ENCODE peak calls at places on chromosomes 6 and 20, in nine cellular contexts. One of them, this sample, is unnamed.

GRCh38 chr20:25197173-25197869 is 1.8 kb downstream of the ENTPD6 start:
- DNase-seq in OCI-LY7: no peak
- DNase-seq in amygdala: no peak
- DNase-seq in GM12891: no peak
- DNase-seq in RPMI8226: peak
- DNase-seq in foreskin fibroblast: no peak
- DNase-seq in kidney: no peak
- DNase-seq in pons: no peak
- DNase-seq in activated CD8-positive, alpha-beta memory T cell treated with anti-CD3 and anti-CD28 coated beads, Interleukin-2, amount 50 U/mL, for 4 hours: no peak
- DNase-seq in this sample: no peak

GRCh38 chr6:21710908-21711627 is 117.5 kb downstream of the SOX4 start:
- DNase-seq in OCI-LY7: no peak
- DNase-seq in amygdala: no peak
- DNase-seq in GM12891: no peak
- DNase-seq in RPMI8226: no peak
- DNase-seq in foreskin fibroblast: no peak
- DNase-seq in kidney: no peak
- DNase-seq in pons: no peak
- DNase-seq in activated CD8-positive, alpha-beta memory T cell treated with anti-CD3 and anti-CD28 coated beads, Interleukin-2, amount 50 U/mL, for 4 hours: no peak
- DNase-seq in this sample: no peak

GRCh38 chr6:102553214-102553613 is 1159.7 kb downstream of the GRIK2 start:
- DNase-seq in OCI-LY7: no peak
- DNase-seq in amygdala: no peak
- DNase-seq in GM12891: no peak
- DNase-seq in RPMI8226: no peak
- DNase-seq in foreskin fibroblast: no peak
- DNase-seq in kidney: no peak
- DNase-seq in pons: no peak
- DNase-seq in activated CD8-positive, alpha-beta memory T cell treated with anti-CD3 and anti-CD28 coated beads, Interleukin-2, amount 50 U/mL, for 4 hours: no peak
- DNase-seq in this sample: no peak

GRCh38 chr20:3871549-3872265 is 17.5 kb upstream of the PANK2 start:
- DNase-seq in OCI-LY7: no peak
- DNase-seq in amygdala: no peak
- DNase-seq in GM12891: no peak
- DNase-seq in RPMI8226: no peak
- DNase-seq in foreskin fibroblast: no peak
- DNase-seq in kidney: no peak
- DNase-seq in pons: no peak
- DNase-seq in activated CD8-positive, alpha-beta memory T cell treated with anti-CD3 and anti-CD28 coated beads, Interleukin-2, amount 50 U/mL, for 4 hours: no peak
- DNase-seq in this sample: no peak

GRCh38 chr6:11217360-11218076 is 14.9 kb downstream of the NEDD9 start:
- DNase-seq in OCI-LY7: no peak
- DNase-seq in amygdala: no peak
- DNase-seq in GM12891: no peak
- DNase-seq in RPMI8226: no peak
- DNase-seq in foreskin fibroblast: peak
- DNase-seq in kidney: no peak
- DNase-seq in pons: no peak
- DNase-seq in activated CD8-positive, alpha-beta memory T cell treated with anti-CD3 and anti-CD28 coated beads, Interleukin-2, amount 50 U/mL, for 4 hours: no peak
- DNase-seq in this sample: no peak

GRCh38 chr6:111080713-111081112 is 6.6 kb upstream of the SLC16A10 start:
- DNase-seq in OCI-LY7: no peak
- DNase-seq in amygdala: no peak
- DNase-seq in GM12891: no peak
- DNase-seq in RPMI8226: no peak
- DNase-seq in foreskin fibroblast: peak
- DNase-seq in kidney: no peak
- DNase-seq in pons: no peak
- DNase-seq in activated CD8-positive, alpha-beta memory T cell treated with anti-CD3 and anti-CD28 coated beads, Interleukin-2, amount 50 U/mL, for 4 hours: no peak
- DNase-seq in this sample: no peak

GRCh38 chr6:31785475-31785874 is 8.3 kb upstream of the VWA7 start:
- DNase-seq in OCI-LY7: no peak
- DNase-seq in amygdala: no peak
- DNase-seq in GM12891: no peak
- DNase-seq in RPMI8226: no peak
- DNase-seq in foreskin fibroblast: no peak
- DNase-seq in kidney: peak
- DNase-seq in pons: no peak
- DNase-seq in activated CD8-positive, alpha-beta memory T cell treated with anti-CD3 and anti-CD28 coated beads, Interleukin-2, amount 50 U/mL, for 4 hours: no peak
- DNase-seq in this sample: no peak

GRCh38 chr20:61926796-61927192 is 138.9 kb downstream of the TAF4 start:
- DNase-seq in OCI-LY7: no peak
- DNase-seq in amygdala: no peak
- DNase-seq in GM12891: no peak
- DNase-seq in RPMI8226: no peak
- DNase-seq in foreskin fibroblast: no peak
- DNase-seq in kidney: peak
- DNase-seq in pons: no peak
- DNase-seq in activated CD8-positive, alpha-beta memory T cell treated with anti-CD3 and anti-CD28 coated beads, Interleukin-2, amount 50 U/mL, for 4 hours: no peak
- DNase-seq in this sample: no peak

GRCh38 chr6:43736211-43736786 is 33.7 kb upstream of the VEGFA start:
- DNase-seq in OCI-LY7: no peak
- DNase-seq in amygdala: no peak
- DNase-seq in GM12891: no peak
- DNase-seq in RPMI8226: no peak
- DNase-seq in foreskin fibroblast: no peak
- DNase-seq in kidney: no peak
- DNase-seq in pons: no peak
- DNase-seq in activated CD8-positive, alpha-beta memory T cell treated with anti-CD3 and anti-CD28 coated beads, Interleukin-2, amount 50 U/mL, for 4 hours: no peak
- DNase-seq in this sample: no peak

GRCh38 chr20:62893700-62894099 is 32.1 kb upstream of the TCFL5 start:
- DNase-seq in OCI-LY7: no peak
- DNase-seq in amygdala: no peak
- DNase-seq in GM12891: no peak
- DNase-seq in RPMI8226: no peak
- DNase-seq in foreskin fibroblast: no peak
- DNase-seq in kidney: no peak
- DNase-seq in pons: no peak
- DNase-seq in activated CD8-positive, alpha-beta memory T cell treated with anti-CD3 and anti-CD28 coated beads, Interleukin-2, amount 50 U/mL, for 4 hours: no peak
- DNase-seq in this sample: no peak

GRCh38 chr20:48879609-48880008 is 41.9 kb upstream of the ARFGEF2 start:
- DNase-seq in OCI-LY7: no peak
- DNase-seq in amygdala: no peak
- DNase-seq in GM12891: no peak
- DNase-seq in RPMI8226: no peak
- DNase-seq in foreskin fibroblast: peak
- DNase-seq in kidney: no peak
- DNase-seq in pons: no peak
- DNase-seq in activated CD8-positive, alpha-beta memory T cell treated with anti-CD3 and anti-CD28 coated beads, Interleukin-2, amount 50 U/mL, for 4 hours: no peak
- DNase-seq in this sample: no peak

GRCh38 chr20:37562695-37563480 is 35.2 kb upstream of the BLCAP start:
- DNase-seq in OCI-LY7: no peak
- DNase-seq in amygdala: no peak
- DNase-seq in GM12891: no peak
- DNase-seq in RPMI8226: no peak
- DNase-seq in foreskin fibroblast: no peak
- DNase-seq in kidney: no peak
- DNase-seq in pons: no peak
- DNase-seq in activated CD8-positive, alpha-beta memory T cell treated with anti-CD3 and anti-CD28 coated beads, Interleukin-2, amount 50 U/mL, for 4 hours: no peak
- DNase-seq in this sample: no peak

GRCh38 chr6:4074478-4075235 is 4.3 kb downstream of the FAM217A start:
- DNase-seq in OCI-LY7: no peak
- DNase-seq in amygdala: no peak
- DNase-seq in GM12891: no peak
- DNase-seq in RPMI8226: no peak
- DNase-seq in foreskin fibroblast: no peak
- DNase-seq in kidney: no peak
- DNase-seq in pons: no peak
- DNase-seq in activated CD8-positive, alpha-beta memory T cell treated with anti-CD3 and anti-CD28 coated beads, Interleukin-2, amount 50 U/mL, for 4 hours: no peak
- DNase-seq in this sample: no peak

GRCh38 chr6:32462609-32463008 is 22.9 kb downstream of the HLA-DRA start:
- DNase-seq in OCI-LY7: no peak
- DNase-seq in amygdala: no peak
- DNase-seq in GM12891: no peak
- DNase-seq in RPMI8226: no peak
- DNase-seq in foreskin fibroblast: peak
- DNase-seq in kidney: no peak
- DNase-seq in pons: no peak
- DNase-seq in activated CD8-positive, alpha-beta memory T cell treated with anti-CD3 and anti-CD28 coated beads, Interleukin-2, amount 50 U/mL, for 4 hours: no peak
- DNase-seq in this sample: no peak

This sample was measured in H1.